ENCODE peak calls at places on chromosome 13, in eight cellular contexts. Q, W, O, R, T, V, U and A are unnamed samples.

GRCh38 chr13:76948139-76948538 is at the start of gene ACOD1:
- DNase-seq in W (no peak), U (no peak), O (no peak), R (no peak), Q (no peak), T (no peak), V (no peak), A (peak)

GRCh38 chr13:43865892-43866291 is 13.6 kb downstream of the CCDC122 start:
- DNase-seq in V (peak), O (no peak), U (no peak), Q (peak), W (no peak), R (no peak), T (no peak), A (peak)

GRCh38 chr13:46778879-46779278 is 18.1 kb downstream of the ESD start:
- DNase-seq in V (no peak), U (no peak), O (no peak), W (no peak), T (no peak), R (no peak), Q (peak), A (peak)

GRCh38 chr13:93270769-93271753 is 44.5 kb downstream of the GPC6 start:
- DNase-seq in W (no peak), Q (peak), T (no peak), V (peak), R (no peak), U (no peak), O (no peak), A (no peak)

GRCh38 chr13:76711515-76712182 is 174.6 kb downstream of the KCTD12 start:
- DNase-seq in V (peak), R (peak), W (no peak), O (no peak), T (no peak), Q (peak), U (peak), A (peak)

GRCh38 chr13:32117696-32118095 is 86.1 kb downstream of the FRY start:
- DNase-seq in U (no peak), T (no peak), Q (peak), R (peak), W (no peak), O (no peak), V (no peak), A (no peak)

GRCh38 chr13:89925107-89925506 is 1422.4 kb upstream of the MIR17HG start:
- DNase-seq in O (no peak), R (no peak), V (no peak), U (peak), T (no peak), Q (peak), W (peak), A (peak)

GRCh38 chr13:38514575-38514974 is 164.9 kb downstream of the UFM1 start:
- DNase-seq in W (no peak), O (no peak), Q (no peak), R (no peak), T (no peak), U (no peak), V (no peak), A (no peak)

GRCh38 chr13:36819811-36820140 is 754 bp downstream of the RFXAP start:
- DNase-seq in U (peak), R (no peak), V (peak), T (peak), O (no peak), Q (peak), W (peak), A (peak)

GRCh38 chr13:113860579-113861432 is 3.1 kb downstream of the GAS6 start:
- DNase-seq in U (peak), O (no peak), T (no peak), V (peak), R (no peak), Q (peak), W (peak), A (no peak)

GRCh38 chr13:106526748-106527488 is 8.5 kb downstream of the EFNB2 start:
- DNase-seq in U (no peak), T (no peak), V (no peak), R (no peak), O (no peak), W (no peak), Q (no peak), A (no peak)

GRCh38 chr13:35817642-35818576 is 313.3 kb downstream of the DCLK1 start:
- DNase-seq in R (no peak), U (no peak), W (no peak), O (no peak), T (no peak), Q (no peak), V (no peak), A (peak)

GRCh38 chr13:34756572-34756971 is 185.5 kb upstream of the NBEA start:
- DNase-seq in O (no peak), W (no peak), V (no peak), R (no peak), T (no peak), U (no peak), Q (no peak), A (no peak)

GRCh38 chr13:79741006-79741405 is 260.1 kb downstream of the NDFIP2 start:
- DNase-seq in W (no peak), U (peak), T (no peak), O (no peak), Q (peak), V (peak), R (peak), A (peak)

GRCh38 chr13:46751811-46752635 is 44.9 kb downstream of the ESD start:
- DNase-seq in V (no peak), R (peak), T (peak), O (no peak), W (no peak), U (no peak), Q (peak), A (peak)

GRCh38 chr13:99417151-99417820 is 84.0 kb upstream of the TM9SF2 start:
- DNase-seq in R (no peak), O (no peak), U (no peak), V (no peak), W (no peak), T (no peak), Q (no peak), A (no peak)

GRCh38 chr13:99419591-99420243 is 81.6 kb upstream of the TM9SF2 start:
- DNase-seq in R (no peak), W (no peak), V (no peak), Q (no peak), T (no peak), U (no peak), O (no peak), A (no peak)

GRCh38 chr13:99418663-99419140 is 82.6 kb upstream of the TM9SF2 start:
- DNase-seq in W (no peak), O (no peak), T (no peak), Q (no peak), V (no peak), U (no peak), R (no peak), A (no peak)

GRCh38 chr13:99416411-99417121 is 84.7 kb upstream of the TM9SF2 start:
- DNase-seq in T (no peak), V (no peak), R (peak), O (no peak), Q (no peak), U (no peak), W (no peak), A (no peak)

GRCh38 chr13:99417821-99418662 is 83.2 kb upstream of the TM9SF2 start:
- DNase-seq in T (no peak), U (no peak), W (no peak), Q (no peak), R (no peak), O (no peak), V (no peak), A (no peak)
- H3K4me3 ChIP-seq in T (peak), U (no peak), W (no peak), Q (no peak), R (no peak), O (no peak), V (no peak), A (no peak)

DNA sequence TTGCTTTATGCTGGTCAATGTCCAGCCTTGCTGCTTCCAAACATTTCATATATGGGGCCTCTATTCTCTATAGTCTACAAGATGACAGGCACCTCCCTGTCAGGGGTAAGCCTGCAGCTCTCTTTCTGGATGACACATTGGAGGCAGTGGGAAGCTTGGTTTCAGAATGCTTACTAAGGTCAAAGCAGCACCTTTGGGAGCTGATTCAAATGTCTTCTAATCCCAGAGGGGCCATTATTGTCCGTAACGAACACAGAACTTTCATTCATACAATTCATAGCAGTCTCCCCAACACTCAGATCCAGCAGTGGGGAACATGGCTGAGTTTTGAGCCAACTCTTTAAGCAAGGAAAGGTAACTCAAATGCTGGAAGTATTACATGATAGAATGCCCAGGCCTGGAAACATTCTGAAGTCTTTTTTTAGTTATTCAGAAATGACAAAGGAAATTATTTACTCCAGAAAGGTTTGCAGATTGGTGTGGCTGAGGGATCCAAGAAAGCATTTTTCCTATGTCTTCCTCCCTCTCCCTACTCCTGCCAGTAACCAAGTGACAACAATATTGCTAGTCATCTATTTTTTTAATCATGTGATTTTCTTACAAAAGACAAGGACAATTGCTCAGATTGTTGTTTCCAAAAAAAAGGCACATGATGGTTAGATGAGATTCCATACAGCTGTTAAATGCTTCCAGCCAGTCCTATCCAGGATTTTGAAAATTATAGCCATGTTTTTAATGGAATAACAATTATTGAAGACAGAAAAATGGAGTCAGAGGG is 118.7 kb downstream of the FOXO1 start:
- DNase-seq in V (no peak), R (no peak), O (no peak), T (no peak), W (no peak), Q (no peak), U (no peak), A (peak)
- TF ChIP-seq CTCF in V (no peak), R (no peak), O (no peak), T (no peak), W (no peak), Q (no peak), U (no peak), A (no peak)

DNA sequence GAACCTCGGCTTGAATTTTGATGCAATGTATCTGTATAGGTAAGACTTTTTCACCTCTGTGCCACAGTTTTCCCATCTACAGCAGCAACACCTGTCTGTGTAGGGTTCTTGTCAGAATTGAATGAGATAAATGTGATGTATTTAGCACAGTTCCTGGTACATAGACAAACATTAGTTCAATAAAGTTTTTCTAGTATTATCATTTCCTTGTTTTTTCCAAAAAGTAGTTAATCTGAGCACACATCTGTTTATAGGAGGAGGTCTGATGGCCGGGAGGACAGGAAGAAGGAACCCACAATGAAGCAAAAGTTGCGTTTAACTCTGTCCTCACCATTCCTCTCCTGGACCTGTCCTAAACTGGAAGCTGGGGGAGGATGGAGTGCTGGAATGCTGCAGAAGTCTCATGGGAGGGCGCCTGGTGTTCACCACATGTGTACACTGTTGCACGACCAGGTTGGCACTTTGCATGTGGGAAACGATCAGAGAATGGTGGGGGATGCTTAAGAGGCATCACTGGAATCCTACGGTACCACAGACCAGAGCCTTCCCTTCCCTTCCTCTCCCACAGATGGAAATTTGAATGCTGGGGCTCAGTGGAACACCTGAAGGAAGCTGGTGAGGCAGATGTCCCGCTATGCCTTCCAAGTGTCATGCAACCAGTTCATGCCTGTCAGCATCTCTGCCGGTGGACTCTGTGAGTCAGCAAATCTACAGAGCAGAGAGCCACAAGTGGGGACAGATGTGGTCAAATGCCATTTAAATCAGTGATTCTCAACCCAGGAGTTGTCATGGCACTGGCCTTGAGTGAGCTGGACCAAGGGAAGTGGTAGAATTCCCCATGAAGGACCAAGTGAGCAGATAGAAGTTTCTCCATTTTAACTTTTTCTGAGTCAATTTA is 315.6 kb downstream of the DLEU7 start:
- DNase-seq in V (no peak), T (no peak), W (peak), O (no peak), Q (no peak), U (no peak), R (no peak), A (no peak)
- H3K4me3 ChIP-seq in V (no peak), T (no peak), W (no peak), O (no peak), Q (no peak), U (no peak), R (no peak), A (no peak)

GRCh38 chr13:57629821-57630235 is 1.7 kb upstream of the PCDH17 start:
- DNase-seq in W (no peak), R (peak), O (no peak), Q (peak), V (peak), U (peak), T (no peak), A (peak)

GRCh38 chr13:57630661-57631606 is 610 bp upstream of the PCDH17 start:
- DNase-seq in V (no peak), W (no peak), U (peak), O (no peak), T (no peak), Q (no peak), R (no peak), A (peak)

GRCh38 chr13:57629391-57629804 is 2.1 kb upstream of the PCDH17 start:
- DNase-seq in W (no peak), U (peak), O (no peak), V (no peak), Q (no peak), T (no peak), R (no peak), A (no peak)

GRCh38 chr13:57624565-57625435 is 6.7 kb upstream of the PCDH17 start:
- DNase-seq in Q (peak), V (peak), O (no peak), W (peak), U (peak), T (no peak), R (peak), A (peak)

GRCh38 chr13:57627663-57628062 is 3.9 kb upstream of the PCDH17 start:
- DNase-seq in R (no peak), T (no peak), W (peak), Q (peak), O (no peak), V (peak), U (peak), A (peak)
- TF ChIP-seq CTCF in R (peak), T (peak), W (peak), Q (peak), O (peak), V (peak), U (peak), A (peak)

DNA sequence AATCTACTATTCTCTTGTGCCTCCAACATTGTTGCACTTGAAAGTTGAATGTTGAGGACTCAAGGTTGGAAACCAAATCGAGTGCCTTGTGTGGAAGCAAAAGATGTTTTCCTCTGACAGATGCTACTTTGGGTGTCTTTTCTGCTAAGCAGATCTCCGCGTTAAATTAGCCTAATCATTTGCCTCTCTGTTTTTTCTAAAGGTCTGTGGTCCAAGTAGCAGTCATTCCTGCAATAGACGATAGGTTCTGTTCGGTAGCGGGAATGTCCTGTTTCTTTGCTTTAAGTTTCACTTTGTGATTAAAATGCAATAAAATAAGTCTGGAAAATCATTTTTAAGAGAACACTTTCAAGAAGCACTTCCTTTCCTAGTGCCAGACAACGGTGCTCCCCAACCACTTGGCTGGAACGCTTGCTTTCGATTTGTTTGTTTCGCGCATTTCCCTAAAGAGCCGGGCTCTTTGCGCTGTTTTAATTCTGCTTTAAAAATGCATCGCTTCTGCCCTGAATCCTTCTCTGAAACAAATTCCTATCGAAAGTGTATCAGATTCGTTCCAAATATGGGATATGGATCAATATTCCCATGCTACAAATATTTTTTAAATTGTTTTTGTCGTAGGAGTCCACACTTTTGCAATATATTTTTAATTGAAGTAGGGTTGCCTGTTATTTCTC is 14.1 kb downstream of the ZIC2 start:
- DNase-seq in W (no peak), V (peak), Q (peak), R (no peak), T (no peak), O (no peak), U (no peak), A (no peak)
- H3K4me3 ChIP-seq in W (no peak), V (no peak), Q (peak), R (no peak), T (no peak), O (peak), U (no peak), A (no peak)

GRCh38 chr13:48078251-48078656 is 16.6 kb downstream of the MED4 start:
- DNase-seq in T (no peak), V (no peak), U (no peak), O (peak), Q (peak), W (no peak), R (no peak), A (no peak)
- TF ChIP-seq CTCF in T (no peak), V (peak), U (peak), O (no peak), Q (peak), W (no peak), R (no peak), A (peak)

GRCh38 chr13:69545500-69546025 is 562.1 kb upstream of the ATXN8OS start:
- DNase-seq in V (no peak), O (no peak), R (no peak), W (no peak), U (no peak), Q (no peak), T (no peak), A (no peak)
- H3K4me3 ChIP-seq in V (no peak), O (no peak), R (no peak), W (no peak), U (no peak), Q (no peak), T (no peak), A (no peak)

DNA sequence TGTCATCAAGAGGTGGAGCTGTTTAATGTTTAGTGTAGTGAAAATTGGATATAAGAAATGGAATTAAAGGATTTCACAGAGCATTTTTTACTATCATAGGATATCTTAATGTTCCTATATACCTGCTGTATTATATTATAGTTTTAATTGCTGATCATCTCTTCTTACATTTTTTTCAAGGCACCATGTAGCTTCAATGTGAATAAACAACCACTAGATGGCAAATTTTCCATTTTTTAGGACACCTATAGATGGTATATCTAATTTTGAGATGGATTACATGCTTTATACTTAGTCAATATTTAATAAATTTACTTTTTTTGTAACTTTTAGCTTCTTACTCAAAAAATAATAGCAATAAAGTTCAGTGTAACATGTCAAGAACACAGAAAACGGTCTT is 9.0 kb upstream of the ATXN8OS start:
- DNase-seq in T (no peak), V (no peak), W (no peak), O (no peak), U (peak), R (no peak), Q (peak), A (no peak)
- TF ChIP-seq CTCF in T (no peak), V (no peak), W (no peak), O (no peak), U (peak), R (no peak), Q (peak), A (no peak)

GRCh38 chr13:29511980-29512379 is 83.5 kb downstream of the SLC7A1 start:
- DNase-seq in T (no peak), V (peak), Q (peak), R (no peak), O (no peak), W (no peak), U (no peak), A (peak)
- H3K4me3 ChIP-seq in T (no peak), V (no peak), Q (no peak), R (no peak), O (no peak), W (no peak), U (no peak), A (no peak)

DNA sequence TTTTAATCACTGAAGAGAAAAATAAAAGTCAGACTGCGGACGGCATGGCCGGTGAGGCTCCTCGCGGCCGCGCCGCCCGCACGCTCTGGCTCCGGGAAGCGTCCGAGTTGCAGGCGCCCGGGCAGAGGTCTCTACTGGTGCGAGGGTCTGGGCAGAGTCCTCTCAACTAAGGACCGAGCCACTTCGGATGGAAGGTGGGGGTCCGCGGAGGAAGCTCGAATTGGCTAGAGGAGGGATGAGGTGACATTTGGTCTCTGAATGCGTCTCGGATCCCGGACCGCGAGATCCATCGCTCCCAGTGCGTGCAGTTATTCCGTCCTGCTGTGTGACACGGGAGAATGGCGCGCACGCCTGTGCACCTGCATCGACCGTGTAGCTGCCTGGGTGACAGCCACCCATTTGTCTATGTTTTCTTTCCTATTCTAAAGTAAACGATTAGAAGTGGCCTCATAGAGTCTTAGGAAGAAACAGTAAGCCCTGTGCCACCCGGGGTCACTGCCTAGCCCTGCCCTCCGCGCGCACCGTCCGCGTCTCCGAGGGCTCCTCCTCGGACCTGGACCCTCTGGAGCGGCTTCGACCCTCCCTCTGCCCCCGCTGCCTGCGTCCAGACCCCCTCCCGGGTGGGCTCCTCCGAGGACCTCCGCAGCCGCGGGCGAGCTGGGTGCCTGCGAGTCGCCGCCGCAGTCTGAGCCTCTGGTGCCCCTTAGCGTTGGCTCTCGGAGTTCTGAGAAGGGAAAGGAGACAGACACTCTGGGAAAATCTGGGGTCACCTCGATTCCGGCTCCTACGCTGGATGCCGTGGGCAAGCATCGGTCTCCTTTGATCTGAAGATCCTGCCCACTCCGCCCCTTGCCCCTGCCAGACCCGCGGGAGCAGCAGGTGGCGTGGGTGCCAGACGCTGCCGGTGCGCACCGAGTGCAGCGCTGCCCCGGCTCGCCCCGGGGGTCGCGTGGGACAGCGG is 347.4 kb downstream of the LIG4 start:
- DNase-seq in R (no peak), Q (peak), W (peak), T (no peak), O (no peak), V (peak), U (peak), A (peak)
- TF ChIP-seq CTCF in R (no peak), Q (peak), W (no peak), T (no peak), O (peak), V (peak), U (peak), A (peak)